ENCODE peak calls at places on chromosomes 6 and 20, in five cellular contexts. H is GM12878, C is H1, Y is K562, X is HepG2. E is an unnamed sample. For H3K9me3, the result is how much of the 10 kb centered on the place peaks cover.

GRCh38 chr6:148323344-148323743 is 19.3 kb upstream of the SASH1 start:
- DNase-seq in H (no peak), C (no peak), Y (no peak), X (no peak), E (no peak)

GRCh38 chr6:48476257-48476656 is 365.3 kb upstream of the PTCHD4 start:
- DNase-seq in H (no peak), C (peak), Y (no peak), X (peak), E (no peak)

GRCh38 chr6:72322778-72323177 is 299.1 kb upstream of the KCNQ5 start:
- DNase-seq in H (no peak), C (no peak), Y (no peak), X (no peak), E (no peak)

GRCh38 chr6:168981187-168981586 is 272.5 kb downstream of the THBS2 start:
- DNase-seq in H (no peak), C (no peak), Y (no peak), X (no peak), E (no peak)

GRCh38 chr6:33683051-33683571 is 28.4 kb downstream of the UQCC2 start:
- DNase-seq in H (no peak), C (no peak), Y (no peak), X (no peak), E (no peak)

GRCh38 chr6:168892031-168892430 is 361.6 kb downstream of the THBS2 start:
- DNase-seq in H (no peak), C (no peak), Y (no peak), X (no peak), E (no peak)

GRCh38 chr20:50224553-50225255 is 34.1 kb downstream of the CEBPB start:
- DNase-seq in H (no peak), C (no peak), Y (no peak), X (no peak), E (no peak)

GRCh38 chr20:57560554-57561355 is at the start of gene PCK1:
- DNase-seq in H (no peak), C (no peak), Y (peak), X (peak), E (no peak)

GRCh38 chr20:45823949-45824835 is 2.9 kb downstream of the TNNC2 start:
- DNase-seq in H (no peak), C (peak), Y (no peak), X (peak), E (no peak)

GRCh38 chr6:43436577-43437282 is 9.4 kb downstream of the ABCC10 start:
- DNase-seq in H (no peak), C (no peak), Y (peak), X (peak), E (no peak)

GRCh38 chr6:143157146-143157545 is 96.5 kb downstream of the AIG1 start:
- DNase-seq in H (no peak), C (no peak), Y (no peak), X (no peak), E (no peak)

GRCh38 chr6:64084201-64084663 is 448.6 kb downstream of the PHF3 start:
- DNase-seq in H (no peak), C (no peak), Y (no peak), X (peak), E (no peak)

GRCh38 chr20:4171538-4172116 is 156.3 kb upstream of the RNF24 start:
- DNase-seq in H (no peak), C (no peak), Y (no peak), X (peak), E (no peak)

GRCh38 chr6:129667621-129668020 is 42.4 kb downstream of the ARHGAP18 start:
- DNase-seq in H (no peak), C (no peak), Y (peak), X (no peak), E (no peak)

GRCh38 chr6:76706086-76706485 is 633.6 kb upstream of the IMPG1 start:
- DNase-seq in H (no peak), C (no peak), Y (no peak), X (no peak), E (no peak)

GRCh38 chr20:25863536-25864325 is 167.1 kb upstream of the ZNF337 start:
- DNase-seq in H (no peak), C (no peak), Y (no peak), X (peak), E (no peak)

GRCh38 chr20:39812116-39812515 is 850.0 kb downstream of the DHX35 start:
- DNase-seq in H (no peak), C (no peak), Y (no peak), X (no peak), E (no peak)

GRCh38 chr6:10205120-10205519 is 209.8 kb downstream of the TFAP2A start:
- DNase-seq in H (no peak), C (no peak), Y (no peak), X (no peak), E (no peak)

GRCh38 chr6:137216875-137217553 is 2.2 kb downstream of the IFNGR1 start:
- DNase-seq in H (no peak), C (no peak), Y (no peak), X (peak), E (no peak)

GRCh38 chr6:29651413-29652197 is 5.3 kb upstream of the MOG start:
- DNase-seq in H (no peak), C (no peak), Y (peak), X (peak), E (peak)

GRCh38 chr6:41098366-41098765 is 25.6 kb downstream of the NFYA start:
- DNase-seq in H (no peak), C (no peak), Y (no peak), X (no peak), E (no peak)

GRCh38 chr20:21302645-21303060 is 478 bp upstream of the XRN2 start:
- DNase-seq in H (no peak), C (no peak), Y (no peak), X (no peak), E (no peak)

GRCh38 chr6:47083586-47084047 is 41.5 kb upstream of the ADGRF1 start:
- DNase-seq in H (no peak), C (no peak), Y (no peak), X (peak), E (no peak)

GRCh38 chr6:139449611-139450000 is 75.2 kb upstream of the CITED2 start:
- DNase-seq in H (no peak), C (no peak), Y (peak), X (no peak), E (no peak)

GRCh38 chr6:161446296-161446925 is 172.6 kb upstream of the AGPAT4 start:
- DNase-seq in H (no peak), C (no peak), Y (no peak), X (no peak), E (no peak)

GRCh38 chr6:107110200-107110599 is 5.1 kb downstream of the BEND3 start:
- DNase-seq in H (no peak), C (no peak), Y (peak), X (no peak), E (no peak)

DNA sequence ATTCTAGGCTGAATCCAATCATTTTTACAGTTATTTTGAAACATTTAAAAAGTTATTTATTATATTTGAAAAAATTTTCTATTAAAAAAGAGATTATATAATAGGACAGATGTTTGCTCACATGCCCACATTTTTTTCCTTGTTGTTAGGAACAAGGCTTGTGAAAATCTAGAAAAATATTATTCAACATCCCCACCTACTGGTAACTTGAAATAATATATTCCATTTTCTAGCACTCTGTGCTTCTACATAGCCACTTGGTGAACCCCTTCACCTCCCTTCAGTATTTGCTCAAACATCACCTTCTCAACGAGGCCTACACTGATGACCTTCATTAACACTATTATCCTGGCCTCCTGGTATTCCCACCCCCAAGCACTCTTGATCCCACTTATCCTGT is 18.4 kb upstream of the GPRC6A start:
- DNase-seq in H (no peak), C (no peak), Y (peak), X (peak), E (peak)
- TF ChIP-seq CTCF in H (peak), C (peak), Y (peak), X (peak), E (peak)

GRCh38 chr6:167093406-167093921 is 29.4 kb upstream of the CCR6 start:
- DNase-seq in H (no peak), C (no peak), Y (no peak), X (no peak), E (no peak)

GRCh38 chr6:167091149-167092107 is 31.5 kb upstream of the CCR6 start:
- DNase-seq in H (no peak), C (no peak), Y (no peak), X (no peak), E (no peak)

GRCh38 chr6:167094436-167094819 is 28.5 kb upstream of the CCR6 start:
- DNase-seq in H (no peak), C (no peak), Y (no peak), X (no peak), E (no peak)

GRCh38 chr6:167093922-167094432 is 28.9 kb upstream of the CCR6 start:
- DNase-seq in H (peak), C (no peak), Y (no peak), X (no peak), E (no peak)

GRCh38 chr6:167092672-167093339 is 30.1 kb upstream of the CCR6 start:
- DNase-seq in H (no peak), C (no peak), Y (no peak), X (no peak), E (no peak)
- TF ChIP-seq ATF3 in H (no peak), C (no peak), Y (no peak), X (no peak), E (no peak)

GRCh38 chr20:31236953-31237352 is 20.5 kb upstream of the DEFB115 start:
- DNase-seq in H (no peak), C (no peak), Y (no peak), X (no peak), E (no peak)

GRCh38 chr20:31237763-31238162 is 19.7 kb upstream of the DEFB115 start:
- DNase-seq in H (no peak), C (no peak), Y (no peak), X (no peak), E (no peak)

GRCh38 chr20:31239139-31239538 is 18.3 kb upstream of the DEFB115 start:
- DNase-seq in H (no peak), C (no peak), Y (no peak), X (no peak), E (no peak)
- H3K9me3 ChIP-seq in H (under half), C (under half), Y (under half), X (half or more), E (half or more)

GRCh38 chr6:4853349-4853748 is 77.1 kb downstream of the CDYL start:
- DNase-seq in H (no peak), C (no peak), Y (no peak), X (no peak), E (no peak)

GRCh38 chr6:4853782-4854511 is 77.7 kb downstream of the CDYL start:
- DNase-seq in H (no peak), C (no peak), Y (peak), X (peak), E (no peak)

GRCh38 chr6:4858194-4859028 is 82.2 kb downstream of the CDYL start:
- DNase-seq in H (no peak), C (no peak), Y (no peak), X (no peak), E (no peak)

GRCh38 chr6:4860387-4860786 is 84.2 kb downstream of the CDYL start:
- DNase-seq in H (no peak), C (no peak), Y (no peak), X (no peak), E (no peak)

DNA sequence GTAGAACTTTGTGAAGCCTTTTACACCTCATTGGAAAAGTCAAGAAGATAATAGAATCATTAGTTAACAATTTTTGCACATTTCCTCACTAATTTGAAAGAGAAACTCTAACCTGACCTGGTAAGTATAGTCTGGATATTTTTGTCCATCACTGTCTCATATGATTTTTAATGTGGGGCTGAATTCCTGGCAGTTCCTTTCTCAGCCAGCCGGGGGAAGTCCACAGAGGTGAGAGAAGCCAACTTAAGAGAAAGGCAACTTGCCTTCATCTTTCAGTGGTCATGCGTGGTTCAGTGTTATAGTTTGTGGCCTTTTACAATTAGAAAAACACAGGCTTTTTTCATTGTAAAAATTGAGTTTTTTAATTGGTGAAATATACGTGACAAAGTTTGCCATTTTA is 80.6 kb downstream of the CDYL start:
- DNase-seq in H (no peak), C (no peak), Y (no peak), X (no peak), E (no peak)
- TF ChIP-seq CTCF in H (peak), C (no peak), Y (peak), X (no peak), E (peak)

GRCh38 chr6:86963352-86963751 is 26.0 kb downstream of the HTR1E start:
- DNase-seq in H (no peak), C (no peak), Y (no peak), X (no peak), E (no peak)
- TF ChIP-seq ATF3 in H (no peak), C (no peak), Y (no peak), X (no peak), E (no peak)

DNA sequence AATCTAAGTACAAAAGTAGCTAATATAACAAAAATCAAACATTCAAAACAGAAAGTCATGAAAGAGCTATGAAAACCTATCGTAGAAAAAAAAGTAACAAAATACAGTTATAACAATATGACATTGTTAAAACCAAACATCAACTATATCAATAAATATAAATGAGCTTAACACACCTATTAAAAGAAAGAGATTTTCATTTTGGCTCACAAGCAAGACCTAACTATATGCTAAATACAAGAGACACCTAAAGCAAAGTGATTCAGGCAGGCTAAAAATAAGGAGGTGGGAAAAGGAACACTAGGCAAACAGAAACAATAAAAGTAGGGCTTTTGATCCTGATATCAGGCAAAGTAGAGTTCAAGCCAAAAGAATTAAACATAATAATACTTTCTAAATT is 13.5 kb downstream of the ZNF322 start:
- DNase-seq in H (no peak), C (no peak), Y (no peak), X (no peak), E (no peak)
- H3K9me3 ChIP-seq in H (under half), C (under half), Y (under half), X (under half), E (under half)

E was measured in HCT116.